ENCODE peak calls at places on chromosomes 7 and 10, in eight cellular contexts. One of them, this sample, is unnamed.

GRCh38 chr7:28276303-28276702 is 95.7 kb upstream of the JAZF1 start:
- DNase-seq in cardiac fibroblast: peak
- DNase-seq in AG09309: no peak
- DNase-seq in aorta: no peak
- DNase-seq in stimulated activated CD8-positive, alpha-beta memory T cell treated with anti-CD3 and anti-CD28 coated beads, Interleukin-4, amount 100 ng/mL, for 24 hours: no peak
- DNase-seq in SK-N-DZ: no peak
- DNase-seq in AG09319: no peak
- DNase-seq in stimulated activated naive B cell treated with anti-CD40 and anti-IgM and Interleukin-4, amounts not matched to agents 10 μg/mL and 1 μg/mL and 100 μg/mL, for 72 hours: no peak
- DNase-seq in this sample: no peak

GRCh38 chr7:92717982-92718716 is 118.2 kb downstream of the CDK6 start:
- DNase-seq in cardiac fibroblast: peak
- DNase-seq in AG09309: no peak
- DNase-seq in aorta: peak
- DNase-seq in stimulated activated CD8-positive, alpha-beta memory T cell treated with anti-CD3 and anti-CD28 coated beads, Interleukin-4, amount 100 ng/mL, for 24 hours: peak
- DNase-seq in SK-N-DZ: no peak
- DNase-seq in AG09319: no peak
- DNase-seq in stimulated activated naive B cell treated with anti-CD40 and anti-IgM and Interleukin-4, amounts not matched to agents 10 μg/mL and 1 μg/mL and 100 μg/mL, for 72 hours: peak
- DNase-seq in this sample: no peak

GRCh38 chr7:42986213-42986612 is 54.0 kb downstream of the MRPL32 start:
- DNase-seq in cardiac fibroblast: no peak
- DNase-seq in AG09309: no peak
- DNase-seq in aorta: no peak
- DNase-seq in stimulated activated CD8-positive, alpha-beta memory T cell treated with anti-CD3 and anti-CD28 coated beads, Interleukin-4, amount 100 ng/mL, for 24 hours: no peak
- DNase-seq in SK-N-DZ: no peak
- DNase-seq in AG09319: no peak
- DNase-seq in stimulated activated naive B cell treated with anti-CD40 and anti-IgM and Interleukin-4, amounts not matched to agents 10 μg/mL and 1 μg/mL and 100 μg/mL, for 72 hours: no peak
- DNase-seq in this sample: no peak

GRCh38 chr7:75981450-75982305 is 12.7 kb downstream of the TMEM120A start:
- DNase-seq in cardiac fibroblast: no peak
- DNase-seq in AG09309: no peak
- DNase-seq in aorta: no peak
- DNase-seq in stimulated activated CD8-positive, alpha-beta memory T cell treated with anti-CD3 and anti-CD28 coated beads, Interleukin-4, amount 100 ng/mL, for 24 hours: no peak
- DNase-seq in SK-N-DZ: no peak
- DNase-seq in AG09319: no peak
- DNase-seq in stimulated activated naive B cell treated with anti-CD40 and anti-IgM and Interleukin-4, amounts not matched to agents 10 μg/mL and 1 μg/mL and 100 μg/mL, for 72 hours: no peak
- DNase-seq in this sample: no peak

GRCh38 chr10:44382131-44382858 is 2.6 kb downstream of the CXCL12 start:
- DNase-seq in cardiac fibroblast: no peak
- DNase-seq in AG09309: no peak
- DNase-seq in aorta: peak
- DNase-seq in stimulated activated CD8-positive, alpha-beta memory T cell treated with anti-CD3 and anti-CD28 coated beads, Interleukin-4, amount 100 ng/mL, for 24 hours: no peak
- DNase-seq in SK-N-DZ: no peak
- DNase-seq in AG09319: no peak
- DNase-seq in stimulated activated naive B cell treated with anti-CD40 and anti-IgM and Interleukin-4, amounts not matched to agents 10 μg/mL and 1 μg/mL and 100 μg/mL, for 72 hours: no peak
- DNase-seq in this sample: no peak

GRCh38 chr10:59967079-59967478 is 60.7 kb upstream of the CCDC6 start:
- DNase-seq in cardiac fibroblast: no peak
- DNase-seq in AG09309: no peak
- DNase-seq in aorta: no peak
- DNase-seq in stimulated activated CD8-positive, alpha-beta memory T cell treated with anti-CD3 and anti-CD28 coated beads, Interleukin-4, amount 100 ng/mL, for 24 hours: no peak
- DNase-seq in SK-N-DZ: peak
- DNase-seq in AG09319: no peak
- DNase-seq in stimulated activated naive B cell treated with anti-CD40 and anti-IgM and Interleukin-4, amounts not matched to agents 10 μg/mL and 1 μg/mL and 100 μg/mL, for 72 hours: no peak
- DNase-seq in this sample: no peak

GRCh38 chr7:42770106-42770505 is 141.8 kb downstream of the C7orf25 start:
- DNase-seq in cardiac fibroblast: peak
- DNase-seq in AG09309: no peak
- DNase-seq in aorta: no peak
- DNase-seq in stimulated activated CD8-positive, alpha-beta memory T cell treated with anti-CD3 and anti-CD28 coated beads, Interleukin-4, amount 100 ng/mL, for 24 hours: no peak
- DNase-seq in SK-N-DZ: no peak
- DNase-seq in AG09319: no peak
- DNase-seq in stimulated activated naive B cell treated with anti-CD40 and anti-IgM and Interleukin-4, amounts not matched to agents 10 μg/mL and 1 μg/mL and 100 μg/mL, for 72 hours: no peak
- DNase-seq in this sample: no peak

GRCh38 chr7:18402488-18403183 is 92.9 kb upstream of the HDAC9 start:
- DNase-seq in cardiac fibroblast: peak
- DNase-seq in AG09309: no peak
- DNase-seq in aorta: no peak
- DNase-seq in stimulated activated CD8-positive, alpha-beta memory T cell treated with anti-CD3 and anti-CD28 coated beads, Interleukin-4, amount 100 ng/mL, for 24 hours: no peak
- DNase-seq in SK-N-DZ: no peak
- DNase-seq in AG09319: no peak
- DNase-seq in stimulated activated naive B cell treated with anti-CD40 and anti-IgM and Interleukin-4, amounts not matched to agents 10 μg/mL and 1 μg/mL and 100 μg/mL, for 72 hours: no peak
- DNase-seq in this sample: no peak

GRCh38 chr10:87504667-87505365 is at the start of gene MINPP1:
- DNase-seq in cardiac fibroblast: peak
- DNase-seq in AG09309: peak
- DNase-seq in aorta: peak
- DNase-seq in stimulated activated CD8-positive, alpha-beta memory T cell treated with anti-CD3 and anti-CD28 coated beads, Interleukin-4, amount 100 ng/mL, for 24 hours: peak
- DNase-seq in SK-N-DZ: peak
- DNase-seq in AG09319: peak
- DNase-seq in stimulated activated naive B cell treated with anti-CD40 and anti-IgM and Interleukin-4, amounts not matched to agents 10 μg/mL and 1 μg/mL and 100 μg/mL, for 72 hours: peak
- DNase-seq in this sample: no peak

GRCh38 chr10:124599588-124600050 is 138.0 kb downstream of the LHPP start:
- DNase-seq in cardiac fibroblast: no peak
- DNase-seq in AG09309: no peak
- DNase-seq in aorta: peak
- DNase-seq in stimulated activated CD8-positive, alpha-beta memory T cell treated with anti-CD3 and anti-CD28 coated beads, Interleukin-4, amount 100 ng/mL, for 24 hours: no peak
- DNase-seq in SK-N-DZ: no peak
- DNase-seq in AG09319: no peak
- DNase-seq in stimulated activated naive B cell treated with anti-CD40 and anti-IgM and Interleukin-4, amounts not matched to agents 10 μg/mL and 1 μg/mL and 100 μg/mL, for 72 hours: no peak
- DNase-seq in this sample: no peak

GRCh38 chr10:132974886-132975881 is 32.8 kb upstream of the CFAP46 start:
- DNase-seq in cardiac fibroblast: peak
- DNase-seq in AG09309: peak
- DNase-seq in aorta: peak
- DNase-seq in stimulated activated CD8-positive, alpha-beta memory T cell treated with anti-CD3 and anti-CD28 coated beads, Interleukin-4, amount 100 ng/mL, for 24 hours: no peak
- DNase-seq in SK-N-DZ: no peak
- DNase-seq in AG09319: no peak
- DNase-seq in stimulated activated naive B cell treated with anti-CD40 and anti-IgM and Interleukin-4, amounts not matched to agents 10 μg/mL and 1 μg/mL and 100 μg/mL, for 72 hours: no peak
- DNase-seq in this sample: no peak

GRCh38 chr10:68598978-68599753 is 39.0 kb downstream of the TET1 start:
- DNase-seq in cardiac fibroblast: peak
- DNase-seq in AG09309: peak
- DNase-seq in aorta: no peak
- DNase-seq in stimulated activated CD8-positive, alpha-beta memory T cell treated with anti-CD3 and anti-CD28 coated beads, Interleukin-4, amount 100 ng/mL, for 24 hours: no peak
- DNase-seq in SK-N-DZ: peak
- DNase-seq in AG09319: no peak
- DNase-seq in stimulated activated naive B cell treated with anti-CD40 and anti-IgM and Interleukin-4, amounts not matched to agents 10 μg/mL and 1 μg/mL and 100 μg/mL, for 72 hours: no peak
- DNase-seq in this sample: no peak

GRCh38 chr10:118501171-118501570 is 94.3 kb downstream of the PRLHR start:
- DNase-seq in cardiac fibroblast: peak
- DNase-seq in AG09309: no peak
- DNase-seq in aorta: no peak
- DNase-seq in stimulated activated CD8-positive, alpha-beta memory T cell treated with anti-CD3 and anti-CD28 coated beads, Interleukin-4, amount 100 ng/mL, for 24 hours: no peak
- DNase-seq in SK-N-DZ: no peak
- DNase-seq in AG09319: no peak
- DNase-seq in stimulated activated naive B cell treated with anti-CD40 and anti-IgM and Interleukin-4, amounts not matched to agents 10 μg/mL and 1 μg/mL and 100 μg/mL, for 72 hours: no peak
- DNase-seq in this sample: no peak

GRCh38 chr10:44581996-44582395 is 197.1 kb upstream of the CXCL12 start:
- DNase-seq in cardiac fibroblast: no peak
- DNase-seq in AG09309: no peak
- DNase-seq in aorta: no peak
- DNase-seq in stimulated activated CD8-positive, alpha-beta memory T cell treated with anti-CD3 and anti-CD28 coated beads, Interleukin-4, amount 100 ng/mL, for 24 hours: no peak
- DNase-seq in SK-N-DZ: no peak
- DNase-seq in AG09319: no peak
- DNase-seq in stimulated activated naive B cell treated with anti-CD40 and anti-IgM and Interleukin-4, amounts not matched to agents 10 μg/mL and 1 μg/mL and 100 μg/mL, for 72 hours: no peak
- DNase-seq in this sample: no peak

GRCh38 chr7:78301361-78301760 is 502.8 kb downstream of the PHTF2 start:
- DNase-seq in cardiac fibroblast: peak
- DNase-seq in AG09309: no peak
- DNase-seq in aorta: no peak
- DNase-seq in stimulated activated CD8-positive, alpha-beta memory T cell treated with anti-CD3 and anti-CD28 coated beads, Interleukin-4, amount 100 ng/mL, for 24 hours: no peak
- DNase-seq in SK-N-DZ: no peak
- DNase-seq in AG09319: no peak
- DNase-seq in stimulated activated naive B cell treated with anti-CD40 and anti-IgM and Interleukin-4, amounts not matched to agents 10 μg/mL and 1 μg/mL and 100 μg/mL, for 72 hours: no peak
- DNase-seq in this sample: no peak

GRCh38 chr10:94997763-94998174 is 59.3 kb downstream of the CYP2C9 start:
- DNase-seq in cardiac fibroblast: no peak
- DNase-seq in AG09309: no peak
- DNase-seq in aorta: no peak
- DNase-seq in stimulated activated CD8-positive, alpha-beta memory T cell treated with anti-CD3 and anti-CD28 coated beads, Interleukin-4, amount 100 ng/mL, for 24 hours: no peak
- DNase-seq in SK-N-DZ: no peak
- DNase-seq in AG09319: no peak
- DNase-seq in stimulated activated naive B cell treated with anti-CD40 and anti-IgM and Interleukin-4, amounts not matched to agents 10 μg/mL and 1 μg/mL and 100 μg/mL, for 72 hours: no peak
- DNase-seq in this sample: no peak

GRCh38 chr10:71213127-71213616 is 802 bp downstream of the UNC5B start:
- DNase-seq in cardiac fibroblast: peak
- DNase-seq in AG09309: peak
- DNase-seq in aorta: peak
- DNase-seq in stimulated activated CD8-positive, alpha-beta memory T cell treated with anti-CD3 and anti-CD28 coated beads, Interleukin-4, amount 100 ng/mL, for 24 hours: no peak
- DNase-seq in SK-N-DZ: peak
- DNase-seq in AG09319: no peak
- DNase-seq in stimulated activated naive B cell treated with anti-CD40 and anti-IgM and Interleukin-4, amounts not matched to agents 10 μg/mL and 1 μg/mL and 100 μg/mL, for 72 hours: no peak
- DNase-seq in this sample: no peak

GRCh38 chr10:125023269-125023668 is 81.3 kb downstream of the ZRANB1 start:
- DNase-seq in cardiac fibroblast: no peak
- DNase-seq in AG09309: no peak
- DNase-seq in aorta: peak
- DNase-seq in stimulated activated CD8-positive, alpha-beta memory T cell treated with anti-CD3 and anti-CD28 coated beads, Interleukin-4, amount 100 ng/mL, for 24 hours: no peak
- DNase-seq in SK-N-DZ: peak
- DNase-seq in AG09319: no peak
- DNase-seq in stimulated activated naive B cell treated with anti-CD40 and anti-IgM and Interleukin-4, amounts not matched to agents 10 μg/mL and 1 μg/mL and 100 μg/mL, for 72 hours: no peak
- DNase-seq in this sample: no peak

GRCh38 chr7:121544726-121545125 is 148.6 kb upstream of the FAM3C start:
- DNase-seq in cardiac fibroblast: peak
- DNase-seq in AG09309: peak
- DNase-seq in aorta: no peak
- DNase-seq in stimulated activated CD8-positive, alpha-beta memory T cell treated with anti-CD3 and anti-CD28 coated beads, Interleukin-4, amount 100 ng/mL, for 24 hours: no peak
- DNase-seq in SK-N-DZ: no peak
- DNase-seq in AG09319: peak
- DNase-seq in stimulated activated naive B cell treated with anti-CD40 and anti-IgM and Interleukin-4, amounts not matched to agents 10 μg/mL and 1 μg/mL and 100 μg/mL, for 72 hours: no peak
- DNase-seq in this sample: peak

GRCh38 chr10:131710142-131710861 is 190.5 kb upstream of the PPP2R2D start:
- DNase-seq in cardiac fibroblast: no peak
- DNase-seq in AG09309: no peak
- DNase-seq in aorta: peak
- DNase-seq in stimulated activated CD8-positive, alpha-beta memory T cell treated with anti-CD3 and anti-CD28 coated beads, Interleukin-4, amount 100 ng/mL, for 24 hours: no peak
- DNase-seq in SK-N-DZ: no peak
- DNase-seq in AG09319: no peak
- DNase-seq in stimulated activated naive B cell treated with anti-CD40 and anti-IgM and Interleukin-4, amounts not matched to agents 10 μg/mL and 1 μg/mL and 100 μg/mL, for 72 hours: no peak
- DNase-seq in this sample: no peak

GRCh38 chr10:69439350-69439739 is 11.9 kb upstream of the TSPAN15 start:
- DNase-seq in cardiac fibroblast: peak
- DNase-seq in AG09309: no peak
- DNase-seq in aorta: no peak
- DNase-seq in stimulated activated CD8-positive, alpha-beta memory T cell treated with anti-CD3 and anti-CD28 coated beads, Interleukin-4, amount 100 ng/mL, for 24 hours: no peak
- DNase-seq in SK-N-DZ: no peak
- DNase-seq in AG09319: no peak
- DNase-seq in stimulated activated naive B cell treated with anti-CD40 and anti-IgM and Interleukin-4, amounts not matched to agents 10 μg/mL and 1 μg/mL and 100 μg/mL, for 72 hours: no peak
- DNase-seq in this sample: no peak

GRCh38 chr10:72261323-72262018 is 12.3 kb upstream of the DDIT4 start:
- DNase-seq in cardiac fibroblast: peak
- DNase-seq in AG09309: no peak
- DNase-seq in aorta: no peak
- DNase-seq in stimulated activated CD8-positive, alpha-beta memory T cell treated with anti-CD3 and anti-CD28 coated beads, Interleukin-4, amount 100 ng/mL, for 24 hours: no peak
- DNase-seq in SK-N-DZ: no peak
- DNase-seq in AG09319: no peak
- DNase-seq in stimulated activated naive B cell treated with anti-CD40 and anti-IgM and Interleukin-4, amounts not matched to agents 10 μg/mL and 1 μg/mL and 100 μg/mL, for 72 hours: peak
- DNase-seq in this sample: no peak

GRCh38 chr10:90373911-90374310 is 483.9 kb downstream of the HTR7 start:
- DNase-seq in cardiac fibroblast: peak
- DNase-seq in AG09309: no peak
- DNase-seq in aorta: no peak
- DNase-seq in stimulated activated CD8-positive, alpha-beta memory T cell treated with anti-CD3 and anti-CD28 coated beads, Interleukin-4, amount 100 ng/mL, for 24 hours: no peak
- DNase-seq in SK-N-DZ: no peak
- DNase-seq in AG09319: no peak
- DNase-seq in stimulated activated naive B cell treated with anti-CD40 and anti-IgM and Interleukin-4, amounts not matched to agents 10 μg/mL and 1 μg/mL and 100 μg/mL, for 72 hours: no peak
- DNase-seq in this sample: no peak

This sample was measured in non-pigmented ciliary epithelial cell.